ENCODE peak calls at places on chromosomes 11 and 22, in nine cellular contexts. T, X, F, V, M, A, R, B and Y are unnamed samples.

GRCh38 chr11:122869622-122870021 is 12.9 kb upstream of the JHY start:
- DNase-seq in T (no peak), X (no peak), F (no peak), V (no peak), M (no peak), A (no peak), R (no peak), B (no peak), Y (no peak)

GRCh38 chr22:25714070-25714469 is 27.9 kb upstream of the MYO18B start:
- DNase-seq in T (no peak), X (no peak), F (no peak), V (no peak), M (no peak), A (no peak), R (no peak), B (no peak), Y (no peak)

GRCh38 chr11:46916669-46917108 is 1.7 kb downstream of the LRP4 start:
- DNase-seq in T (no peak), X (peak; percentile 77), F (peak; percentile 26), V (no peak), M (peak; percentile 82), A (peak; percentile 89), R (peak; percentile 53), B (peak; percentile 82), Y (peak; percentile 70)

GRCh38 chr22:30252411-30253204 is 6.0 kb upstream of the LIF start:
- DNase-seq in T (no peak), X (no peak), F (no peak), V (peak; percentile 86), M (no peak), A (peak; percentile 47), R (no peak), B (no peak), Y (no peak)

GRCh38 chr22:48757581-48757980 is 1070.1 kb downstream of the BRD1 start:
- DNase-seq in T (no peak), X (no peak), F (no peak), V (no peak), M (no peak), A (no peak), R (no peak), B (no peak), Y (no peak)

GRCh38 chr22:47610281-47610680 is 847.8 kb downstream of the TBC1D22A start:
- DNase-seq in T (no peak), X (no peak), F (no peak), V (no peak), M (no peak), A (no peak), R (no peak), B (no peak), Y (no peak)

GRCh38 chr22:21972293-21972779 is 10.3 kb downstream of the TOP3B start:
- DNase-seq in T (peak; percentile 23), X (peak; percentile 85), F (peak; percentile 64), V (peak; percentile 31), M (peak; percentile 32), A (peak; percentile 75), R (peak; percentile 70), B (peak; percentile 33), Y (peak; percentile 78)

GRCh38 chr11:70788247-70789022 is 390.1 kb downstream of the CTTN start:
- DNase-seq in T (no peak), X (no peak), F (no peak), V (peak; percentile 95), M (peak; percentile 95), A (no peak), R (no peak), B (peak; percentile 80), Y (no peak)

GRCh38 chr11:111935331-111936044 is 1.7 kb upstream of the DIXDC1 start:
- DNase-seq in T (peak; percentile 21), X (no peak), F (no peak), V (no peak), M (no peak), A (no peak), R (no peak), B (peak; percentile 52), Y (no peak)

GRCh38 chr11:57781529-57781943 is 19.9 kb downstream of the CTNND1 start:
- DNase-seq in T (no peak), X (no peak), F (no peak), V (peak; percentile 96), M (no peak), A (peak; percentile 92), R (no peak), B (peak; percentile 30), Y (peak; percentile 72)

GRCh38 chr22:21726650-21727049 is 8.9 kb downstream of the YPEL1 start:
- DNase-seq in T (peak; percentile 58), X (peak; percentile 75), F (no peak), V (peak; percentile 59), M (no peak), A (peak; percentile 87), R (peak; percentile 31), B (no peak), Y (peak; percentile 72)

GRCh38 chr11:109940816-109941215 is 152.4 kb upstream of the ZC3H12C start:
- DNase-seq in T (no peak), X (no peak), F (no peak), V (peak; percentile 97), M (peak; percentile 38), A (no peak), R (no peak), B (peak; percentile 52), Y (no peak)

GRCh38 chr11:47099213-47099917 is 77.3 kb downstream of the ARFGAP2 start:
- DNase-seq in T (no peak), X (no peak), F (no peak), V (no peak), M (no peak), A (no peak), R (no peak), B (peak; percentile 45), Y (no peak)

GRCh38 chr11:18010977-18011586 is 1.8 kb downstream of the SERGEF start:
- DNase-seq in T (no peak), X (no peak), F (no peak), V (no peak), M (no peak), A (no peak), R (no peak), B (no peak), Y (no peak)

GRCh38 chr22:46578824-46579561 is 41.2 kb upstream of the GRAMD4 start:
- DNase-seq in T (no peak), X (no peak), F (no peak), V (no peak), M (no peak), A (no peak), R (no peak), B (peak; percentile 35), Y (no peak)

GRCh38 chr22:49825944-49826602 is 1.6 kb downstream of the BRD1 start:
- DNase-seq in T (peak; percentile 61), X (no peak), F (peak; percentile 69), V (peak; percentile 48), M (no peak), A (no peak), R (no peak), B (peak; percentile 37), Y (no peak)

GRCh38 chr11:70744396-70745185 is 346.3 kb downstream of the CTTN start:
- DNase-seq in T (no peak), X (no peak), F (no peak), V (no peak), M (no peak), A (no peak), R (no peak), B (no peak), Y (no peak)

GRCh38 chr22:50625131-50625567 is 2.8 kb downstream of the ARSA start:
- DNase-seq in T (no peak), X (no peak), F (no peak), V (no peak), M (no peak), A (no peak), R (no peak), B (no peak), Y (no peak)

GRCh38 chr11:88689548-88690240 is 352.2 kb upstream of the CTSC start:
- DNase-seq in T (no peak), X (no peak), F (no peak), V (no peak), M (no peak), A (no peak), R (no peak), B (no peak), Y (no peak)

GRCh38 chr22:42561856-42562255 is 8.1 kb downstream of the SERHL2 start:
- DNase-seq in T (no peak), X (no peak), F (no peak), V (no peak), M (no peak), A (no peak), R (no peak), B (no peak), Y (no peak)

GRCh38 chr22:26666035-26666338 is 8.6 kb downstream of the MIAT start:
- DNase-seq in T (no peak), X (no peak), F (no peak), V (no peak), M (no peak), A (no peak), R (no peak), B (peak; percentile 52), Y (no peak)

GRCh38 chr11:111378185-111378772 is 796 bp downstream of the POU2AF1 start:
- DNase-seq in T (no peak), X (no peak), F (no peak), V (no peak), M (no peak), A (no peak), R (no peak), B (no peak), Y (no peak)

GRCh38 chr11:132022718-132023117 is 652.3 kb downstream of the NTM start:
- DNase-seq in T (no peak), X (no peak), F (no peak), V (no peak), M (no peak), A (no peak), R (no peak), B (peak; percentile 94), Y (no peak)

GRCh38 chr22:48882636-48883200 is 945.0 kb downstream of the BRD1 start:
- DNase-seq in T (no peak), X (no peak), F (no peak), V (no peak), M (no peak), A (no peak), R (no peak), B (no peak), Y (no peak)

GRCh38 chr22:42939451-42939881 is 75.5 kb downstream of the PACSIN2 start:
- DNase-seq in T (no peak), X (no peak), F (no peak), V (peak; percentile 40), M (no peak), A (peak; percentile 47), R (no peak), B (peak; percentile 35), Y (no peak)

GRCh38 chr11:131536159-131536558 is 165.7 kb downstream of the NTM start:
- DNase-seq in T (no peak), X (no peak), F (no peak), V (no peak), M (no peak), A (no peak), R (no peak), B (no peak), Y (no peak)

GRCh38 chr11:29208117-29208516 is 808.7 kb downstream of the KCNA4 start:
- DNase-seq in T (no peak), X (no peak), F (no peak), V (no peak), M (no peak), A (no peak), R (no peak), B (peak; percentile 27), Y (no peak)

GRCh38 chr11:46800177-46800576 is 45.9 kb downstream of the CKAP5 start:
- DNase-seq in T (no peak), X (no peak), F (no peak), V (no peak), M (no peak), A (no peak), R (no peak), B (no peak), Y (no peak)

GRCh38 chr22:46833228-46833627 is 70.8 kb downstream of the TBC1D22A start:
- DNase-seq in T (no peak), X (peak; percentile 59), F (no peak), V (no peak), M (no peak), A (peak; percentile 88), R (no peak), B (no peak), Y (peak; percentile 67)

GRCh38 chr11:57762235-57762866 is 749 bp downstream of the CTNND1 start:
- DNase-seq in T (no peak), X (peak; percentile 22), F (no peak), V (peak; percentile 23), M (no peak), A (no peak), R (no peak), B (no peak), Y (no peak)

GRCh38 chr11:73145986-73146575 is 4.0 kb upstream of the FCHSD2 start:
- DNase-seq in T (no peak), X (no peak), F (no peak), V (no peak), M (no peak), A (no peak), R (no peak), B (no peak), Y (no peak)